ENCODE peak calls at places on chromosome 19, in ten cellular contexts. One of them, this sample, is unnamed. For H3K9me3, the result is how much of the 10 kb centered on the place peaks cover.

GRCh38 chr19:6718741-6719539 is 1.5 kb downstream of the C3 start:
- DNase-seq in colonic mucosa: no peak
- DNase-seq in thyroid gland: no peak
- DNase-seq in CD8-positive, alpha-beta memory T cell: no peak
- DNase-seq in esophagus squamous epithelium: no peak
- DNase-seq in Caco-2: no peak
- DNase-seq in effector memory CD4-positive, alpha-beta T cell: peak
- DNase-seq in aorta: no peak
- DNase-seq in GM23248: peak
- DNase-seq in breast epithelium: no peak
- DNase-seq in this sample: no peak

GRCh38 chr19:3073159-3073563 is 10.9 kb upstream of the TLE5 start:
- DNase-seq in aorta: no peak
- DNase-seq in Caco-2: peak
- DNase-seq in thyroid gland: no peak
- DNase-seq in colonic mucosa: peak
- DNase-seq in esophagus squamous epithelium: no peak
- DNase-seq in effector memory CD4-positive, alpha-beta T cell: no peak
- DNase-seq in breast epithelium: no peak
- DNase-seq in GM23248: peak
- DNase-seq in CD8-positive, alpha-beta memory T cell: no peak
- DNase-seq in this sample: no peak

GRCh38 chr19:8500158-8500557 is 2.3 kb downstream of the PRAM1 start:
- DNase-seq in thyroid gland: no peak
- DNase-seq in GM23248: no peak
- DNase-seq in colonic mucosa: no peak
- DNase-seq in Caco-2: no peak
- DNase-seq in CD8-positive, alpha-beta memory T cell: no peak
- DNase-seq in esophagus squamous epithelium: no peak
- DNase-seq in aorta: no peak
- DNase-seq in effector memory CD4-positive, alpha-beta T cell: no peak
- DNase-seq in breast epithelium: no peak
- DNase-seq in this sample: no peak

GRCh38 chr19:46788968-46789338 is 559 bp upstream of the SLC1A5 start:
- DNase-seq in Caco-2: no peak
- DNase-seq in breast epithelium: no peak
- DNase-seq in esophagus squamous epithelium: no peak
- DNase-seq in CD8-positive, alpha-beta memory T cell: no peak
- DNase-seq in aorta: no peak
- DNase-seq in GM23248: no peak
- DNase-seq in thyroid gland: no peak
- DNase-seq in colonic mucosa: no peak
- DNase-seq in effector memory CD4-positive, alpha-beta T cell: no peak
- DNase-seq in this sample: no peak

GRCh38 chr19:45112111-45112827 is 19.3 kb downstream of the PPP1R37 start:
- DNase-seq in CD8-positive, alpha-beta memory T cell: no peak
- DNase-seq in aorta: no peak
- DNase-seq in effector memory CD4-positive, alpha-beta T cell: no peak
- DNase-seq in colonic mucosa: no peak
- DNase-seq in Caco-2: no peak
- DNase-seq in GM23248: no peak
- DNase-seq in esophagus squamous epithelium: no peak
- DNase-seq in thyroid gland: no peak
- DNase-seq in breast epithelium: no peak
- DNase-seq in this sample: no peak

GRCh38 chr19:35031072-35031881 is 1.0 kb downstream of the SCN1B start:
- DNase-seq in thyroid gland: no peak
- DNase-seq in esophagus squamous epithelium: no peak
- DNase-seq in colonic mucosa: no peak
- DNase-seq in breast epithelium: no peak
- DNase-seq in effector memory CD4-positive, alpha-beta T cell: no peak
- DNase-seq in aorta: no peak
- DNase-seq in GM23248: peak
- DNase-seq in CD8-positive, alpha-beta memory T cell: no peak
- DNase-seq in Caco-2: no peak
- DNase-seq in this sample: no peak

GRCh38 chr19:38742296-38742695 is 2.0 kb downstream of the CAPN12 start:
- DNase-seq in colonic mucosa: no peak
- DNase-seq in Caco-2: peak
- DNase-seq in breast epithelium: no peak
- DNase-seq in thyroid gland: no peak
- DNase-seq in effector memory CD4-positive, alpha-beta T cell: no peak
- DNase-seq in esophagus squamous epithelium: no peak
- DNase-seq in aorta: no peak
- DNase-seq in GM23248: no peak
- DNase-seq in CD8-positive, alpha-beta memory T cell: no peak
- DNase-seq in this sample: no peak

GRCh38 chr19:41988947-41989346 is 5.1 kb downstream of the ATP1A3 start:
- DNase-seq in colonic mucosa: no peak
- DNase-seq in CD8-positive, alpha-beta memory T cell: no peak
- DNase-seq in GM23248: no peak
- DNase-seq in aorta: no peak
- DNase-seq in breast epithelium: no peak
- DNase-seq in effector memory CD4-positive, alpha-beta T cell: no peak
- DNase-seq in esophagus squamous epithelium: no peak
- DNase-seq in Caco-2: no peak
- DNase-seq in thyroid gland: no peak
- DNase-seq in this sample: no peak

GRCh38 chr19:29504454-29504853 is 21.3 kb upstream of the VSTM2B start:
- DNase-seq in GM23248: no peak
- DNase-seq in colonic mucosa: no peak
- DNase-seq in CD8-positive, alpha-beta memory T cell: no peak
- DNase-seq in breast epithelium: no peak
- DNase-seq in effector memory CD4-positive, alpha-beta T cell: no peak
- DNase-seq in thyroid gland: no peak
- DNase-seq in aorta: no peak
- DNase-seq in esophagus squamous epithelium: no peak
- DNase-seq in Caco-2: no peak
- DNase-seq in this sample: no peak

GRCh38 chr19:11330103-11330502 is 9.4 kb downstream of the RAB3D start:
- DNase-seq in aorta: no peak
- DNase-seq in thyroid gland: no peak
- DNase-seq in effector memory CD4-positive, alpha-beta T cell: no peak
- DNase-seq in GM23248: no peak
- DNase-seq in breast epithelium: no peak
- DNase-seq in CD8-positive, alpha-beta memory T cell: no peak
- DNase-seq in Caco-2: no peak
- DNase-seq in esophagus squamous epithelium: no peak
- DNase-seq in colonic mucosa: no peak
- DNase-seq in this sample: no peak

GRCh38 chr19:37413243-37414084 is 42.6 kb downstream of the ZNF527 start:
- DNase-seq in aorta: no peak
- DNase-seq in esophagus squamous epithelium: no peak
- DNase-seq in breast epithelium: no peak
- DNase-seq in CD8-positive, alpha-beta memory T cell: no peak
- DNase-seq in effector memory CD4-positive, alpha-beta T cell: no peak
- DNase-seq in thyroid gland: no peak
- DNase-seq in GM23248: no peak
- DNase-seq in colonic mucosa: no peak
- DNase-seq in Caco-2: no peak
- DNase-seq in this sample: no peak

DNA sequence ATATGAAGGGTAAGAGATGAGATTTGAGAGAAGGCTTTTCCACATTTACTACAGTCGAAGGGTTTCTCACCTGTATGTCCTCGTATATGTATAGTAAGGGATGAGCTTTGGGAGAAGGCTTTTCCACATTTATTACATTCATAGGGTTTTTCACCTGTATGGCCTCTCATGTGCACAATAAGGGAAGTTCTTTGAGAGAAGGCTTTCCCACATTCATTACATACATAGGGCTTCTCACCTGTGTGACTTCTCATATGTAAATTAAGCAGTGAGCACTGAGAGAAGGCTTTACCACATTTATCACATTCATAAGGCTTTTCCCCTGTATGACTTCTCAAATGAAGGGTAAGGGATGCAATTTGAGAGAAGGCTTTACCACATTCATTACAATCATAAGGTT is 41.8 kb downstream of the ZNF527 start:
- DNase-seq in effector memory CD4-positive, alpha-beta T cell: no peak
- DNase-seq in aorta: no peak
- DNase-seq in thyroid gland: no peak
- DNase-seq in colonic mucosa: no peak
- DNase-seq in breast epithelium: no peak
- DNase-seq in esophagus squamous epithelium: no peak
- DNase-seq in GM23248: no peak
- DNase-seq in Caco-2: no peak
- DNase-seq in CD8-positive, alpha-beta memory T cell: no peak
- DNase-seq in this sample: no peak
- H3K9me3 ChIP-seq in effector memory CD4-positive, alpha-beta T cell: half or more
- H3K9me3 ChIP-seq in aorta: under half
- H3K9me3 ChIP-seq in thyroid gland: under half
- H3K9me3 ChIP-seq in colonic mucosa: under half
- H3K9me3 ChIP-seq in breast epithelium: half or more
- H3K9me3 ChIP-seq in esophagus squamous epithelium: under half
- H3K9me3 ChIP-seq in GM23248: under half
- H3K9me3 ChIP-seq in Caco-2: half or more
- H3K9me3 ChIP-seq in CD8-positive, alpha-beta memory T cell: half or more
- H3K9me3 ChIP-seq in this sample: under half

GRCh38 chr19:18278521-18279265 is 2.7 kb downstream of the JUND start:
- DNase-seq in esophagus squamous epithelium: no peak
- DNase-seq in effector memory CD4-positive, alpha-beta T cell: peak
- DNase-seq in thyroid gland: no peak
- DNase-seq in breast epithelium: peak
- DNase-seq in CD8-positive, alpha-beta memory T cell: peak
- DNase-seq in GM23248: peak
- DNase-seq in Caco-2: no peak
- DNase-seq in colonic mucosa: peak
- DNase-seq in aorta: no peak
- DNase-seq in this sample: no peak

GRCh38 chr19:18281082-18282020 is at the start of gene JUND:
- DNase-seq in thyroid gland: peak
- DNase-seq in aorta: peak
- DNase-seq in esophagus squamous epithelium: peak
- DNase-seq in colonic mucosa: peak
- DNase-seq in breast epithelium: peak
- DNase-seq in effector memory CD4-positive, alpha-beta T cell: peak
- DNase-seq in GM23248: peak
- DNase-seq in Caco-2: peak
- DNase-seq in CD8-positive, alpha-beta memory T cell: peak
- DNase-seq in this sample: peak

GRCh38 chr19:18279266-18279515 is 2.2 kb downstream of the JUND start:
- DNase-seq in aorta: no peak
- DNase-seq in esophagus squamous epithelium: no peak
- DNase-seq in GM23248: no peak
- DNase-seq in colonic mucosa: no peak
- DNase-seq in effector memory CD4-positive, alpha-beta T cell: no peak
- DNase-seq in CD8-positive, alpha-beta memory T cell: no peak
- DNase-seq in thyroid gland: no peak
- DNase-seq in breast epithelium: no peak
- DNase-seq in Caco-2: no peak
- DNase-seq in this sample: no peak

GRCh38 chr19:18280247-18281081 is 958 bp downstream of the JUND start:
- DNase-seq in colonic mucosa: peak
- DNase-seq in esophagus squamous epithelium: peak
- DNase-seq in aorta: peak
- DNase-seq in GM23248: peak
- DNase-seq in thyroid gland: peak
- DNase-seq in Caco-2: peak
- DNase-seq in breast epithelium: peak
- DNase-seq in effector memory CD4-positive, alpha-beta T cell: peak
- DNase-seq in CD8-positive, alpha-beta memory T cell: peak
- DNase-seq in this sample: peak

GRCh38 chr19:18279516-18280246 is 1.7 kb downstream of the JUND start:
- DNase-seq in colonic mucosa: peak
- DNase-seq in Caco-2: peak
- DNase-seq in aorta: peak
- DNase-seq in CD8-positive, alpha-beta memory T cell: peak
- DNase-seq in GM23248: peak
- DNase-seq in effector memory CD4-positive, alpha-beta T cell: peak
- DNase-seq in esophagus squamous epithelium: peak
- DNase-seq in breast epithelium: peak
- DNase-seq in thyroid gland: peak
- DNase-seq in this sample: peak
- H3K9me3 ChIP-seq in colonic mucosa: under half
- H3K9me3 ChIP-seq in Caco-2: under half
- H3K9me3 ChIP-seq in aorta: under half
- H3K9me3 ChIP-seq in CD8-positive, alpha-beta memory T cell: under half
- H3K9me3 ChIP-seq in GM23248: under half
- H3K9me3 ChIP-seq in effector memory CD4-positive, alpha-beta T cell: under half
- H3K9me3 ChIP-seq in esophagus squamous epithelium: under half
- H3K9me3 ChIP-seq in breast epithelium: under half
- H3K9me3 ChIP-seq in thyroid gland: under half
- H3K9me3 ChIP-seq in this sample: under half

GRCh38 chr19:19721896-19722295 is 11.0 kb downstream of the ZNF14 start:
- DNase-seq in esophagus squamous epithelium: no peak
- DNase-seq in effector memory CD4-positive, alpha-beta T cell: no peak
- DNase-seq in thyroid gland: no peak
- DNase-seq in aorta: no peak
- DNase-seq in CD8-positive, alpha-beta memory T cell: no peak
- DNase-seq in colonic mucosa: no peak
- DNase-seq in GM23248: no peak
- DNase-seq in Caco-2: no peak
- DNase-seq in breast epithelium: no peak
- DNase-seq in this sample: no peak

DNA sequence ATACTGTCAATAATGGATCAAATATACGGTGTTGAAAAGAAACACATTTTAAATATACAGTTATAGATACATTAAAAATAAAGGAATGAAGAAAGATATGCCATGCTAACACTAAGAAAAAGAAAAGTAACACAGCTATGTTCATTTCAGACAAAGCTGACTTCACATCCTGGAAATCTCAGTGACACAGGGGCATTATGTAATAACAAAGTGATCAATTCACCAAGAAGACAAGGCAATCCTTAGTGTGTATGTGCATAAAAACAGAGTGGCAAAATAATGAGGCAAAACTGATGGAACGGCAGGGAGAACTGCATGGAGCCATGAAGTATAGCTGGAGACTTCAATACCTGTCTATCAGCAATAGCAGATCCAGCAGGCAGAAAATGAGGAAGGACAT is 13.1 kb downstream of the ZNF14 start:
- DNase-seq in GM23248: no peak
- DNase-seq in colonic mucosa: no peak
- DNase-seq in aorta: no peak
- DNase-seq in thyroid gland: no peak
- DNase-seq in effector memory CD4-positive, alpha-beta T cell: no peak
- DNase-seq in CD8-positive, alpha-beta memory T cell: no peak
- DNase-seq in breast epithelium: no peak
- DNase-seq in esophagus squamous epithelium: no peak
- DNase-seq in Caco-2: no peak
- DNase-seq in this sample: no peak
- H3K9me3 ChIP-seq in GM23248: under half
- H3K9me3 ChIP-seq in colonic mucosa: under half
- H3K9me3 ChIP-seq in aorta: under half
- H3K9me3 ChIP-seq in thyroid gland: under half
- H3K9me3 ChIP-seq in effector memory CD4-positive, alpha-beta T cell: half or more
- H3K9me3 ChIP-seq in CD8-positive, alpha-beta memory T cell: half or more
- H3K9me3 ChIP-seq in breast epithelium: half or more
- H3K9me3 ChIP-seq in esophagus squamous epithelium: under half
- H3K9me3 ChIP-seq in Caco-2: under half
- H3K9me3 ChIP-seq in this sample: under half

DNA sequence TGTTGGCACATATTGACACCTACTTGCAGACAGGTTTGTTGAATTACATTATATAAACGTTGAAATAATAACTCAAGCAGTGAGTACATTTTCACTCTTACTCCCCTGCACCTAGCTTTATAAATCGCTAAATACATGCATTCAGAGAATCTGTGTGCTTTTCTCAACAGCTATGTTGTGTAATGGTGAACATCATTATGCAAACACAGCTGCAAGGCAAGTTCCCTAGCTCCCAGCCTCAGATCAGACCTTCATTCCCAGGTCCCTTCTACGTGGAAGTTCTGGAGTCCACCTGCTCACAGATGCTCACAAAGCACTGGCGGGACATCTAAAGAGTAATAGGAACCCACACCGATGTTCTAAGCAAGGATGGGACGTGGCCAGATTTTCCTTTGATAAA is 86.8 kb upstream of the PEG3 start:
- DNase-seq in thyroid gland: no peak
- DNase-seq in esophagus squamous epithelium: no peak
- DNase-seq in effector memory CD4-positive, alpha-beta T cell: no peak
- DNase-seq in colonic mucosa: no peak
- DNase-seq in GM23248: no peak
- DNase-seq in aorta: no peak
- DNase-seq in Caco-2: no peak
- DNase-seq in breast epithelium: no peak
- DNase-seq in CD8-positive, alpha-beta memory T cell: no peak
- DNase-seq in this sample: no peak
- H3K9me3 ChIP-seq in thyroid gland: under half
- H3K9me3 ChIP-seq in esophagus squamous epithelium: under half
- H3K9me3 ChIP-seq in effector memory CD4-positive, alpha-beta T cell: under half
- H3K9me3 ChIP-seq in colonic mucosa: under half
- H3K9me3 ChIP-seq in GM23248: under half
- H3K9me3 ChIP-seq in aorta: under half
- H3K9me3 ChIP-seq in Caco-2: under half
- H3K9me3 ChIP-seq in breast epithelium: under half
- H3K9me3 ChIP-seq in CD8-positive, alpha-beta memory T cell: under half
- H3K9me3 ChIP-seq in this sample: under half